ENCODE peak calls at places on chromosome X, in ten cellular contexts. J, M, N, P, S, O, C, K, V and L are unnamed samples.

GRCh38 chrX:39361736-39362135 is 560.5 kb downstream of the MID1IP1 start:
- DNase-seq in O (no peak), M (no peak), N (no peak), J (no peak), S (no peak), K (no peak), V (no peak), C (no peak), P (no peak), L (no peak)

GRCh38 chrX:153878969-153879653 is 6.9 kb downstream of the L1CAM start:
- DNase-seq in O (peak), J (no peak), K (no peak), S (peak), M (no peak), C (peak), P (no peak), V (no peak), N (peak), L (no peak)

GRCh38 chrX:8639949-8640348 is 92.0 kb downstream of the ANOS1 start:
- DNase-seq in V (peak), C (no peak), K (no peak), N (peak), M (no peak), O (no peak), S (no peak), P (no peak), J (no peak), L (no peak)

GRCh38 chrX:20011608-20012007 is 20.7 kb upstream of the BCLAF3 start:
- DNase-seq in M (no peak), J (no peak), O (no peak), C (no peak), N (no peak), P (no peak), V (no peak), S (no peak), K (no peak), L (no peak)

GRCh38 chrX:42821803-42822443 is 44.0 kb upstream of the PPP1R2C start:
- DNase-seq in S (no peak), C (no peak), J (no peak), V (no peak), O (no peak), N (no peak), K (no peak), P (no peak), M (no peak), L (no peak)

GRCh38 chrX:77793950-77794349 is 7.9 kb upstream of the ATRX start:
- DNase-seq in O (no peak), P (no peak), M (no peak), K (no peak), N (no peak), S (no peak), V (no peak), J (no peak), C (no peak), L (no peak)

GRCh38 chrX:133838761-133839676 is 146.4 kb downstream of the GPC3 start:
- DNase-seq in M (peak), C (peak), P (no peak), S (peak), V (peak), O (peak), N (peak), J (peak), K (no peak), L (peak)

GRCh38 chrX:108081110-108081509 is 10.2 kb downstream of the PSMD10 start:
- DNase-seq in M (no peak), V (no peak), N (no peak), S (no peak), P (no peak), K (no peak), J (no peak), C (no peak), O (no peak), L (no peak)

GRCh38 chrX:107420571-107420970 is 28.9 kb upstream of the FRMPD3 start:
- DNase-seq in M (no peak), V (no peak), O (no peak), N (no peak), K (no peak), C (no peak), J (no peak), P (no peak), S (no peak), L (no peak)

GRCh38 chrX:136168929-136169735 is 21.8 kb downstream of the FHL1 start:
- DNase-seq in N (peak), P (no peak), K (peak), J (no peak), V (peak), O (no peak), M (no peak), S (no peak), C (peak), L (peak)

GRCh38 chrX:129731228-129731627 is 7.6 kb upstream of the XPNPEP2 start:
- DNase-seq in N (no peak), K (no peak), M (no peak), S (no peak), V (no peak), C (no peak), P (no peak), J (no peak), O (no peak), L (no peak)

GRCh38 chrX:56928546-56928945 is 66.8 kb downstream of the SPIN3 start:
- DNase-seq in S (no peak), P (no peak), M (no peak), N (no peak), V (no peak), K (no peak), C (no peak), J (no peak), O (no peak), L (no peak)

GRCh38 chrX:85995641-85996040 is 51.7 kb downstream of the CHM start:
- DNase-seq in J (no peak), M (no peak), O (no peak), P (no peak), K (no peak), V (no peak), C (no peak), N (no peak), S (no peak), L (no peak)

GRCh38 chrX:133681416-133681815 is 266.1 kb upstream of the GPC4 start:
- DNase-seq in S (no peak), V (no peak), K (no peak), M (no peak), O (no peak), J (no peak), P (no peak), C (no peak), N (no peak), L (no peak)

GRCh38 chrX:39848900-39849299 is 248.9 kb downstream of the BCOR start:
- DNase-seq in V (no peak), S (no peak), K (no peak), N (no peak), M (no peak), O (no peak), P (no peak), C (no peak), J (no peak), L (peak)

GRCh38 chrX:153380691-153381090 is 20.5 kb downstream of the PNMA6E start:
- DNase-seq in P (no peak), O (no peak), J (no peak), S (no peak), C (peak), V (no peak), K (no peak), M (no peak), N (no peak), L (no peak)

GRCh38 chrX:141201962-141202361 is 25.0 kb upstream of the LDOC1 start:
- DNase-seq in P (no peak), J (no peak), O (no peak), N (no peak), K (no peak), V (no peak), M (no peak), S (no peak), C (no peak), L (no peak)